ENCODE peak calls at places on chromosomes 13 and 19, in four cellular contexts. D, Q, W and V are unnamed samples.

GRCh38 chr19:58394821-58395219 is 636 bp upstream of the RNF225 start:
- DNase-seq in W (no peak), Q (no peak), D (no peak), V (no peak)

GRCh38 chr19:56566904-56567273 is 379 bp upstream of the ZNF470 start:
- DNase-seq in D (peak), Q (no peak), W (no peak), V (peak)

GRCh38 chr19:28285078-28285477 is 927.9 kb downstream of the UQCRFS1 start:
- DNase-seq in D (no peak), Q (no peak), W (no peak), V (no peak)

GRCh38 chr13:109744512-109745051 is 41.8 kb downstream of the IRS2 start:
- DNase-seq in Q (no peak), D (no peak), W (no peak), V (no peak)

GRCh38 chr13:86792153-86792651 is 879.0 kb upstream of the SLITRK5 start:
- DNase-seq in Q (no peak), D (peak), W (no peak), V (no peak)

GRCh38 chr13:60448907-60449510 is 52.0 kb downstream of the TDRD3 start:
- DNase-seq in Q (peak), D (no peak), W (peak), V (peak)

GRCh38 chr19:41886761-41887710 is 4.1 kb downstream of the ARHGEF1 start:
- DNase-seq in D (no peak), W (no peak), Q (no peak), V (no peak)

GRCh38 chr19:47231215-47232054 is 436 bp upstream of the BBC3 start:
- DNase-seq in W (peak), Q (peak), D (peak), V (peak)

GRCh38 chr19:35555301-35556005 is 8.0 kb downstream of the ATP4A start:
- DNase-seq in Q (peak), W (peak), D (peak), V (peak)

GRCh38 chr13:113970810-113971470 is 2.9 kb downstream of the C13orf46 start:
- DNase-seq in Q (no peak), D (peak), W (no peak), V (no peak)

GRCh38 chr19:17454579-17454978 is 6.1 kb upstream of the TMEM221 start:
- DNase-seq in D (peak), W (no peak), Q (no peak), V (no peak)

GRCh38 chr19:41792513-41793413 is 3.6 kb upstream of the CEACAM3 start:
- DNase-seq in D (peak), Q (peak), W (peak), V (peak)

GRCh38 chr19:28074773-28075172 is 1138.2 kb downstream of the UQCRFS1 start:
- DNase-seq in W (no peak), Q (no peak), D (no peak), V (no peak)

GRCh38 chr13:57653229-57653994 is 21.9 kb downstream of the PCDH17 start:
- DNase-seq in W (peak), Q (no peak), D (no peak), V (no peak)

GRCh38 chr13:110124201-110124600 is 182.8 kb downstream of the COL4A1 start:
- DNase-seq in D (no peak), W (no peak), Q (no peak), V (no peak)

GRCh38 chr13:112761701-112762689 is 72.2 kb downstream of the ATP11A start:
- DNase-seq in Q (peak), W (no peak), D (no peak), V (no peak)

GRCh38 chr19:6730153-6730804 is 7.1 kb downstream of the GPR108 start:
- DNase-seq in Q (peak), W (peak), D (peak), V (peak)

GRCh38 chr13:21929400-21929799 is 258.5 kb downstream of the FGF9 start:
- DNase-seq in Q (no peak), W (no peak), D (no peak), V (no peak)

GRCh38 chr13:95083758-95084157 is 217.5 kb downstream of the ABCC4 start:
- DNase-seq in W (no peak), Q (no peak), D (no peak), V (no peak)

GRCh38 chr13:112204881-112205327 is 138.0 kb downstream of the SOX1 start:
- DNase-seq in D (peak), W (no peak), Q (no peak), V (no peak)

GRCh38 chr13:72805663-72806341 is 23.9 kb downstream of the PIBF1 start:
- DNase-seq in Q (no peak), D (no peak), W (peak), V (no peak)

GRCh38 chr13:105073041-105073440 is 1462.4 kb downstream of the EFNB2 start:
- DNase-seq in Q (no peak), W (no peak), D (no peak), V (no peak)

GRCh38 chr13:110961959-110962358 is 47.1 kb upstream of the ANKRD10 start:
- DNase-seq in W (no peak), D (no peak), Q (no peak), V (no peak)

GRCh38 chr19:30148039-30148438 is 206.0 kb downstream of the URI1 start:
- DNase-seq in Q (no peak), W (peak), D (no peak), V (no peak)

GRCh38 chr19:34044011-34044410 is 128.3 kb upstream of the LSM14A start:
- DNase-seq in Q (no peak), W (no peak), D (no peak), V (no peak)

GRCh38 chr13:93244141-93244917 is 17.7 kb downstream of the GPC6 start:
- DNase-seq in D (no peak), Q (no peak), W (no peak), V (no peak)

GRCh38 chr19:47704656-47705055 is 8.6 kb upstream of the EHD2 start:
- DNase-seq in W (no peak), D (no peak), Q (no peak), V (no peak)

GRCh38 chr13:113150545-113151365 is 7.7 kb upstream of the PROZ start:
- DNase-seq in D (no peak), Q (no peak), W (no peak), V (no peak)

GRCh38 chr19:36775768-36776167 is 3.2 kb upstream of the ZNF850 start:
- DNase-seq in D (peak), Q (no peak), W (no peak), V (no peak)

GRCh38 chr13:55517312-55517711 is 1623.4 kb upstream of the PRR20A start:
- DNase-seq in D (peak), W (no peak), Q (no peak), V (peak)

GRCh38 chr19:8576273-8576993 is 809 bp downstream of the MYO1F start:
- DNase-seq in Q (no peak), D (no peak), W (no peak), V (no peak)

DNA sequence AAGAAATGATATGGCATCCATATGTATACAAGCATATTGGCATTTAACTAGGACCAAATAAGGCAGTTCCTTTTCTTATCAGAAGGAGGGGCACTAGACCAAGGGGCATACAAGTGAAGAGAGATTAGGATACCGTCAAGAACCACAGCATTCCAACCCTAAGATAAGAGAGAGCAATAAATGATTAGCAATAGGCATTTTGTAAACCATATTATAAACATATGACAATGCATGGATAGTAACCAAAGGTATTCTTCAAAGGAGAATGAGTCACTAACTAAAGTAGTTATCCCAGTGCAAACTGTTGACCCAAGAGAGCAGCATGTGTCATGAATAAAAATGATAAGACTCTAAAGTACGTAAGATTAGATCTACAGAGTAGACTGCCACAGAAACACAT is 500.9 kb upstream of the HTR2A start:
- DNase-seq in W (no peak), Q (no peak), D (no peak), V (no peak)
- TF ChIP-seq ELF4 in W (no peak), Q (no peak), D (no peak), V (no peak)

GRCh38 chr13:20559659-20560356 is 7.1 kb upstream of the IFT88 start:
- DNase-seq in W (no peak), D (no peak), Q (no peak), V (no peak)
- TF ChIP-seq ELF4 in W (no peak), D (no peak), Q (no peak), V (no peak)

GRCh38 chr19:2426661-2427322 is 594 bp downstream of the TIMM13 start:
- DNase-seq in Q (peak), W (peak), D (peak), V (peak)
- TF ChIP-seq ELF4 in Q (no peak), W (no peak), D (no peak), V (no peak)

DNA sequence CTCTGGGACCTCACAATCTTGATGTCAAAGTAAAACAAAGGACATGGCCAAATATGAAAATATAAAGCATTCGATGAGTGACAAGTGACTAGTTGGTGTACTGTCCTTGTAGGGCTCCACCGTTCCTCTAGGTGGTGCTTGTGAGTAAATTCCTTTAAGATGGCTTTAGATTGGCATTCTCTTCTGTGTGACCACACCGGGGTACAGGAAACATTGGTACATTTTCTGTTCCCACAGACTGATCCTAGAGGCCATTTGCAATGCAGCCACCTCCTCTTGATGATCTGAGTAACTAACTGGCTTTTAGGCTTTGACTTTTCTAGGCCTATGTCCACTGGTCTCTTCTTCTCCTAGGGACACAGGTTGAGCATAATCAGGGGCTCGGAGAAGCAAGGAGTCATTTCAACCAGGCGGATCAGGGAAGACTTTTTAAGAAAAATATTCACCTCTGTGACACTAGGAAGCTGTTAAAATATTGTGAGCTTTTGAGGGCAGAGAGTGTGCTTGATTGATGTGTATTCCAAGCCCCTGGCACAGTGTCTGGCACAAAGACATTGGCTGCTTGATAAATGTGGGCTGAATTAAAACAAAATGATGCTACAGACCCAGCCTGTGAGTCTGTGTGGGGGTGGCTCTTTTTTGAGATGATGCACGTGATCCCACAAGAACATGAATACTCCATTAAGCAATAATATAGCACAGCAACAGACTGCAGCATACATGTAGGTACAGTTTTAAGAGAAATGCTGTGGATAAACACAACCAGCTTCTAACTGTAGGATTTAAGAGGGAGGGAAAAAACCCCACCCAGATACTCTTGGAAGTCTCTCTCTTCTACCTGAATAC is 21.0 kb downstream of the EPSTI1 start:
- DNase-seq in D (peak), Q (peak), W (peak), V (peak)
- TF ChIP-seq ELF4 in D (no peak), Q (no peak), W (no peak), V (no peak)